ENCODE peak calls at places on chromosome 17, in six cellular contexts. E is GM12878, M is transverse colon, Z is prostate gland, I is HepG2, G is GM12891. N is an unnamed sample.
A peak's percentile ranks its signal among the peaks of the same experiment; 100 is the strongest.

GRCh38 chr17:77180503-77181330 is 39.9 kb downstream of the SEC14L1 start:
- DNase-seq in E (no peak), M (no peak), Z (no peak), I (peak; percentile 87), G (no peak), N (no peak)

GRCh38 chr17:3821101-3821500 is 20.1 kb upstream of the ITGAE start:
- DNase-seq in E (no peak), M (no peak), Z (no peak), I (no peak), G (no peak), N (no peak)

GRCh38 chr17:39757931-39758873 is 20.5 kb downstream of the GRB7 start:
- DNase-seq in E (peak; percentile 90), M (peak; percentile 26), Z (no peak), I (no peak), G (no peak), N (no peak)

GRCh38 chr17:43723697-43724359 is 34.8 kb downstream of the SOST start:
- DNase-seq in E (no peak), M (no peak), Z (no peak), I (peak; percentile 17), G (no peak), N (no peak)

GRCh38 chr17:76241776-76242175 is 1.5 kb upstream of the RNF157 start:
- DNase-seq in E (no peak), M (no peak), Z (no peak), I (no peak), G (no peak), N (no peak)

GRCh38 chr17:74759941-74760340 is 11.5 kb downstream of the NHERF1 start:
- DNase-seq in E (no peak), M (no peak), Z (peak; percentile 85), I (no peak), G (no peak), N (no peak)

GRCh38 chr17:8148560-8148959 is 3.6 kb downstream of the PER1 start:
- DNase-seq in E (no peak), M (no peak), Z (no peak), I (no peak), G (no peak), N (no peak)

GRCh38 chr17:29929006-29929543 is 953 bp downstream of the SSH2 start:
- DNase-seq in E (no peak), M (peak; percentile 56), Z (peak; percentile 10), I (peak; percentile 21), G (no peak), N (no peak)

GRCh38 chr17:35241520-35241919 is 1.4 kb upstream of the SLFN5 start:
- DNase-seq in E (no peak), M (no peak), Z (no peak), I (no peak), G (no peak), N (no peak)

GRCh38 chr17:46032909-46033308 is 33.9 kb downstream of the STH start:
- DNase-seq in E (no peak), M (no peak), Z (no peak), I (no peak), G (no peak), N (no peak)

GRCh38 chr17:40358323-40359038 is 6.1 kb downstream of the GJD3 start:
- DNase-seq in E (no peak), M (peak; percentile 93), Z (peak; percentile 87), I (peak; percentile 79), G (peak; percentile 90), N (peak; percentile 94)

GRCh38 chr17:41531993-41532392 is 3.9 kb upstream of the KRT19 start:
- DNase-seq in E (no peak), M (no peak), Z (no peak), I (no peak), G (no peak), N (no peak)

GRCh38 chr17:41529491-41529915 is 1.4 kb upstream of the KRT19 start:
- DNase-seq in E (no peak), M (no peak), Z (no peak), I (no peak), G (no peak), N (no peak)

GRCh38 chr17:41532947-41533570 is 5.0 kb upstream of the KRT19 start:
- DNase-seq in E (no peak), M (no peak), Z (no peak), I (no peak), G (no peak), N (no peak)

GRCh38 chr17:41528959-41529353 is 848 bp upstream of the KRT19 start:
- DNase-seq in E (no peak), M (peak; percentile 77), Z (no peak), I (no peak), G (no peak), N (no peak)

DNA sequence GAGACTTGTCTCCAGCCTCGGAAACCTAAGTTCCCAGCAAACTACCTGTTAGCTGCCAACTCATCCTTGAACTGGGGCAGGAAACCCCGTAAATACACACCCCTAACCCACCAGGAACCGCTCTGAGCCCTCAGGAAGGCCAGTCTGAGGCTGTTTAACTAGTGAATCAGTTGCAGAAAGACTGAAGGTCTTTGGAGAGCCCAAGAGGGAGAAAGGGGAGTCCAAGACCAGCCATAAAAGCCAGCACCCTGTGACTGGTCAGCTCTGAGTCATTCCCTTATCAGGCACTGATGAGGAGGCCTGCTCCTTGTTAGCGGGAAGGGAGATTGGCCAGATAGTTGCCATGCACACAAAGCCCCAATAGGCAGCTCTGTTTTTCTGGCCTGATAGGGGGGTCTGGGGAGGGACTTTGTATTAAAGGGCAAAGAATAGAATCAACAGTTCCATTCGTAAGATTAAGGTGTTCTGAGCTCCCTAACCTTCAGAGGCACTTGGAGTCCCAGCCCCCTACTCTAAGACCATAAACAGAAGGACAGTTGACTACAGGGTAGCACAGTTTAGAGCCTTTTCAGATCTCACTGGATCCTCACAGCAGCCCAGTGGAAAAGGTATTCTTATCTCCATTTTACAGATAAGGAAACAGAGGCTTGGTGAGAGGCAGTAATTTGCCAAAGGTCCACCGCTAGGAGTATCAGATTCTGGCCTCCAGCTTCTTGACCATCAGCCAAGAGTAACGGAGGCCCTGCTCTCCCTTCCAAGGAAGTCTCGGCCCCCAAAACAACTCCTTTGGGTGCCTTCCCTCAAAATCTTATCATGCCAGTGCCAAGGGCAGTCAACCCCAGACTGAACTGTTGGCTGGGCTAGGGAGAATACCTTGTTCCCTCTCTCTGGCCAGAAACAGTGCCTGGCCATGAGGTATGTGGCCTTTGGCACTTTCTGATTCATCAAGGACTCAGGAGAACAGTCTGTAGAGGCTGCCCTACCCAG is 2.2 kb upstream of the KRT19 start:
- DNase-seq in E (no peak), M (peak; percentile 58), Z (no peak), I (peak; percentile 85), G (no peak), N (no peak)
- TF ChIP-seq POLR2A in E (no peak), M (peak; percentile 37), Z (peak; percentile 23), I (peak; percentile 36), G (no peak), N (no peak)

GRCh38 chr17:5526821-5527598 is 40.6 kb downstream of the MIS12 start:
- DNase-seq in E (no peak), M (peak; percentile 26), Z (peak; percentile 12), I (peak; percentile 59), G (no peak), N (no peak)
- TF ChIP-seq POLR2AphosphoS5 in E (no peak), M (peak; percentile 53), Z (peak; percentile 17), I (no peak), G (no peak), N (no peak)

GRCh38 chr17:50274142-50274944 is at the start of gene TMEM92:
- DNase-seq in E (no peak), M (peak; percentile 81), Z (no peak), I (no peak), G (no peak), N (peak; percentile 6)
- TF ChIP-seq POLR2A in E (no peak), M (no peak), Z (peak; percentile 54), I (no peak), G (no peak), N (no peak)

GRCh38 chr17:57687642-57688041 is 57.5 kb downstream of the CCDC182 start:
- DNase-seq in E (no peak), M (no peak), Z (no peak), I (no peak), G (no peak), N (no peak)
- TF ChIP-seq POLR2AphosphoS5 in E (no peak), M (no peak), Z (no peak), I (no peak), G (no peak), N (no peak)

DNA sequence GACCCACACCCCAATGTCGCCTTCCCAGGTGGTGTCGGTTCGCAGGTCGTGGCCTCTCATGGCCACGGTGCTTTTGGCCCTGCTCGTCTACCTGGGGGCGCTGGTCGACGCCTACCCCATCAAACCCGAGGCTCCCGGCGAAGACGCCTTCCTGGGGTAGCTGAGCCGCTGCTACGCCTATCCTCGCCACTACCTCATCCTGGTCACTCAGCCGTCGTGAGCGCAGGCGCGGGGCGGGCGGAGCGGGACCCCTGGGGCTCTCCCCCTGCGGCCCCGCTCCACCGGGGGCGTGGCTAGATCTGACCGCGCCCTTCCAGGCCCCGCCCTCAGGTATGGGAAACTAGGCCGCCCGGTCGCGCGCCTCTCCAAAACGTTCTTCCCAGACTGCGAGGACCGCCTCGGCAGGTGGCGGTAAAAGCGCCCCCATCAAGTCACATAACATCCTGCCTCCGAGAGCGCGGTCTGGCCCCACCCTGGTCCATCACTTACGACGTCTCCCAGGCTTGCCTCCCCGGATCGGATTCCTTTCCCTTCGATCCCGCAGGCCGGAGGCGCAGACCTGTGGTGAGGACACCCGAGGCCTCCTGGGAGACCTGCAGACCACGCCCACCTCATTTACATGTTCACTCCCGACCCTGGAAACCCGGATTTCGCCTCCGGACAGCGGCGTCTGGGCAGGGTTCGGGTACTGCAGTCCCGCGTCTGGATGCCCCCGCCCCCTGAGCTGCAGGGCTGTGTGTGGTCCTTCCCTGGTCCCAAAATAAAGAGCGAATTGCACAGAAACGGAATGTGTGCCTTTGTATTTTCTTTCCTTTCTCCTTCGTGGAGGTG is 91.5 kb upstream of the TMEM97 start:
- DNase-seq in E (no peak), M (peak; percentile 81), Z (peak; percentile 85), I (no peak), G (peak; percentile 44), N (no peak)
- TF ChIP-seq POLR2A in E (no peak), M (peak; percentile 51), Z (no peak), I (no peak), G (no peak), N (no peak)

DNA sequence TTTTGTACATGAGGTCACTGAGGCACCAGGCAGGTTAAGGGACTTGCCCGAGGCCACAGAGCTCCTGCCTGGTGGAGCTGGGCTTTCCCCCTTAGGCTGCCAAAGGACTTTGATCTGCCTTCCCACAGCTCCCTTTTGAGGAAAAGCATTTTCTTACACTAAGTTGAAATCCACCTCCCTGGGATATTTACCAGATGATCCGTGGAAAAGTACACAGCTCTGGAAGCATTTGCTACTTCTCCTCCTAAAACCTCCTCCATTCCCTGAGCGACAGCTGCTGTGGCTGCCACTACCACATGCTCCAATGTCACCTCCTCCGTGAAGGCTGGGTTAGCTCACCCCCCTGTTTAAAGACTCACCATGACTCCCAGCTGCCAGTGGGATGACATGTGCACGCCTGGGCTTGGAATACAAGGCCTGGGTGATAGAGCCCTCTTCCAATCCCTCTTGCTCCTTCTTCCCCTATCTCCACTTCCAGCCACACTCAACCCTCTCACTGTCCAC is 1.2 kb upstream of the MPRIP start:
- DNase-seq in E (no peak), M (no peak), Z (no peak), I (peak; percentile 60), G (no peak), N (no peak)
- TF ChIP-seq POLR2AphosphoS5 in E (no peak), M (no peak), Z (no peak), I (no peak), G (no peak), N (no peak)